ENCODE peak calls at places on chromosomes 7 and 10, in eight cellular contexts. U, D, P, V, O, M, B and Y are unnamed samples.

GRCh38 chr7:139016931-139017511 is 18.8 kb downstream of the ZC3HAV1L start:
- DNase-seq in V (peak), P (peak), U (peak), D (no peak), O (peak), B (no peak), M (peak), Y (peak)

GRCh38 chr10:50552771-50553535 is 70.8 kb downstream of the SGMS1 start:
- DNase-seq in P (peak), B (no peak), O (no peak), D (no peak), V (no peak), U (no peak), M (no peak), Y (no peak)

GRCh38 chr7:83162402-83163256 is at the start of gene PCLO:
- DNase-seq in P (peak), U (peak), D (peak), B (peak), V (peak), O (peak), M (peak), Y (no peak)

GRCh38 chr7:102122026-102122425 is 164.6 kb upstream of the SH2B2 start:
- DNase-seq in O (no peak), U (no peak), P (no peak), V (no peak), B (no peak), D (no peak), M (no peak), Y (no peak)

GRCh38 chr7:98112077-98112476 is 5.4 kb downstream of the LMTK2 start:
- DNase-seq in O (no peak), B (no peak), M (no peak), D (no peak), V (no peak), U (no peak), P (no peak), Y (no peak)

GRCh38 chr7:82616059-82616723 is 172.6 kb upstream of the CACNA2D1 start:
- DNase-seq in U (no peak), P (no peak), O (no peak), B (no peak), V (no peak), D (no peak), M (no peak), Y (no peak)

GRCh38 chr7:134317434-134317833 is 704 bp upstream of the SLC35B4 start:
- DNase-seq in U (no peak), O (no peak), B (no peak), D (no peak), V (no peak), M (no peak), P (no peak), Y (no peak)

GRCh38 chr7:78197447-78197846 is 398.9 kb downstream of the PHTF2 start:
- DNase-seq in B (no peak), U (no peak), P (no peak), M (no peak), D (no peak), V (no peak), O (no peak), Y (no peak)

GRCh38 chr7:102916881-102917280 is 4.1 kb downstream of the LRRC17 start:
- DNase-seq in B (no peak), D (no peak), P (no peak), M (no peak), V (no peak), U (no peak), O (no peak), Y (no peak)

GRCh38 chr7:27154369-27154768 is 2.0 kb upstream of the HOXA3 start:
- DNase-seq in V (no peak), P (peak), O (no peak), U (peak), D (peak), M (no peak), B (no peak), Y (no peak)

GRCh38 chr7:65509368-65510186 is 135.9 kb downstream of the ZNF92 start:
- DNase-seq in D (peak), V (no peak), M (no peak), P (peak), O (no peak), B (no peak), U (peak), Y (no peak)

GRCh38 chr7:1598286-1598685 is 28.5 kb upstream of the PSMG3 start:
- DNase-seq in V (no peak), P (no peak), O (no peak), U (no peak), M (no peak), B (no peak), D (no peak), Y (no peak)

GRCh38 chr7:76191783-76192240 is 9.9 kb upstream of the SRRM3 start:
- DNase-seq in P (no peak), U (no peak), D (no peak), B (no peak), O (no peak), V (no peak), M (no peak), Y (no peak)
- H3K4me3 ChIP-seq in P (no peak), U (no peak), D (no peak), B (no peak), O (no peak), V (no peak), M (no peak), Y (no peak)

GRCh38 chr10:124149143-124149542 is 55.7 kb upstream of the CHST15 start:
- DNase-seq in V (no peak), B (no peak), U (no peak), M (no peak), D (no peak), P (no peak), O (no peak), Y (no peak)
- TF ChIP-seq POLR2A in V (no peak), B (no peak), U (no peak), M (no peak), D (no peak), P (no peak), O (no peak), Y (no peak)

GRCh38 chr10:44961931-44962750 is 2.5 kb downstream of the RASSF4 start:
- DNase-seq in P (no peak), V (no peak), M (no peak), U (no peak), D (no peak), O (no peak), B (no peak), Y (no peak)

GRCh38 chr10:44962870-44963738 is 3.5 kb downstream of the RASSF4 start:
- DNase-seq in D (no peak), B (peak), M (peak), P (no peak), O (no peak), U (peak), V (no peak), Y (peak)

GRCh38 chr10:44965651-44966097 is 6.1 kb downstream of the RASSF4 start:
- DNase-seq in P (no peak), D (no peak), B (peak), M (no peak), V (no peak), O (no peak), U (no peak), Y (no peak)

GRCh38 chr10:44965104-44965503 is 5.5 kb downstream of the RASSF4 start:
- DNase-seq in P (no peak), B (no peak), V (no peak), U (no peak), D (no peak), O (no peak), M (no peak), Y (peak)

DNA sequence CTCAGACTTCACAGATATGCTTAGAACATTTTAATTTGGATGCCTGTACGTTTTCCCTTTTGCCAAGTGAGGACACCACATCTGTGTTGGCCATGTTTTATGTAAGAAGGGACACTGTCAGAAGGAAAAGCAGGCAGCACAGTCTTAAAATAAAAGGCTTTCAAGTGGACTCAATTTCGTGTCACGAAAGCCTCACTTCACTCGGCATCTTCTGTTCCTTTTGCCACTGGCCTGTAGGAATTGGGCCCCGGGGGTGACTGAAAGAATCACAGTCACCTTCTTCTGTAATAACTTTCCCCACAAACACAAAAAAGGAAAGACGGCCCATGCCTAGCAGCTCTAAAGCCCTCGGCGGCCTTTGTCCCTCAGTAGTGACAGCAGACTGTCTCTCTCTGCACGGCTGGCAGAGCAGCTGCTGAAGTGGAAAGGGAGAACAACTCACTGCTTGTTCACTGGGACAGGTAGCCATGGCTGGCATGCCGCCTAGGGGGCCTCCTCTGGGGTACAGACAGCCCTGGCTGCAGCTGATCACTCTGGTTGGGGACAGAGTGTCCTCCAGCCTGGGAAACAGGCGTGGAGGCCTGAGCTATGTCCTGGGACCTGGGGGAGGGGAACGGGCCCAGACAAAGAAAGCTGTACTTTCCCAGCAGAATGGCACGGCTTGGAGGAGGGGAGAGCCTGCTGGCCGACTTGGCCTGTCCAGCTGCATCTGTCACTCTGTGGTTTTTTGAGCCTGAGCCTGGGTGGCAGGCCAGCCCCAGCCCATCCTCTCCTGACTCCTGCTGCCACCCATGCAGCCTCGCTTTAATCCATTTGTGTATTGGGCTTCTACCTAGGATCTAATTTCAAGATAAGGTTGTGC is 4.4 kb downstream of the RASSF4 start:
- DNase-seq in O (peak), U (peak), V (no peak), B (peak), M (peak), P (peak), D (peak), Y (peak)
- H3K4me3 ChIP-seq in O (no peak), U (peak), V (no peak), B (peak), M (no peak), P (no peak), D (peak), Y (peak)

GRCh38 chr10:13654118-13654830 is 67.5 kb downstream of the PRPF18 start:
- DNase-seq in P (no peak), U (no peak), B (no peak), D (no peak), V (no peak), M (no peak), O (no peak), Y (peak)
- TF ChIP-seq POLR2A in P (no peak), U (no peak), B (no peak), D (no peak), V (no peak), M (no peak), O (no peak), Y (no peak)